ENCODE peak calls at places on chromosomes 16 and 17, in six cellular contexts. O, M, I, G, K and X are unnamed samples.

GRCh38 chr17:77721823-77722160 is 236.7 kb upstream of the TNRC6C start:
- DNase-seq in G (no peak), O (no peak), M (no peak), I (no peak), K (no peak), X (no peak)

GRCh38 chr17:82893779-82894178 is 54.0 kb upstream of the ZNF750 start:
- DNase-seq in K (no peak), O (no peak), G (no peak), M (no peak), I (no peak), X (no peak)

GRCh38 chr17:45293413-45294211 is 23.2 kb downstream of the MAP3K14 start:
- DNase-seq in M (peak), I (peak), G (no peak), K (peak), O (peak), X (no peak)

GRCh38 chr17:7886227-7887037 is 2.2 kb upstream of the CHD3 start:
- DNase-seq in I (no peak), O (no peak), M (peak), G (peak), K (peak), X (no peak)

GRCh38 chr17:44005865-44006580 is 1.6 kb downstream of the NAGS start:
- DNase-seq in M (no peak), G (no peak), I (no peak), O (peak), K (peak), X (no peak)

GRCh38 chr17:40354191-40355122 is 10.1 kb downstream of the GJD3 start:
- DNase-seq in K (no peak), G (no peak), O (peak), I (no peak), M (no peak), X (no peak)

GRCh38 chr17:74754832-74755231 is 6.4 kb downstream of the NHERF1 start:
- DNase-seq in G (no peak), O (no peak), I (no peak), M (no peak), K (no peak), X (no peak)

GRCh38 chr17:49508061-49508865 is 13.2 kb downstream of the NGFR start:
- DNase-seq in K (no peak), O (no peak), M (no peak), I (no peak), G (no peak), X (no peak)

GRCh38 chr16:50025544-50025931 is 513 bp downstream of the CNEP1R1 start:
- DNase-seq in I (no peak), M (no peak), O (no peak), K (no peak), G (peak), X (no peak)

GRCh38 chr16:88742896-88743605 is 36.7 kb downstream of the CTU2 start:
- DNase-seq in I (no peak), M (no peak), K (no peak), G (no peak), O (no peak), X (no peak)

GRCh38 chr16:51391798-51392511 is 240.9 kb upstream of the SALL1 start:
- DNase-seq in M (no peak), K (no peak), G (no peak), I (no peak), O (no peak), X (peak)

GRCh38 chr16:35795361-35796029 is 2336.1 kb downstream of the TP53TG3F start:
- DNase-seq in G (no peak), K (no peak), M (no peak), I (no peak), O (no peak), X (no peak)

GRCh38 chr16:89491238-89491869 is 993 bp upstream of the ANKRD11 start:
- DNase-seq in O (no peak), I (no peak), K (no peak), G (no peak), M (no peak), X (no peak)

GRCh38 chr17:10420811-10421210 is 939 bp downstream of the MYH8 start:
- DNase-seq in I (no peak), G (no peak), O (no peak), K (no peak), M (no peak), X (no peak)

GRCh38 chr16:86143666-86144065 is 244.7 kb downstream of the IRF8 start:
- DNase-seq in K (no peak), I (no peak), M (no peak), G (no peak), O (no peak), X (no peak)

GRCh38 chr17:77145635-77146632 is 5.2 kb downstream of the SEC14L1 start:
- DNase-seq in G (no peak), O (peak), M (peak), K (peak), I (peak), X (no peak)

DNA sequence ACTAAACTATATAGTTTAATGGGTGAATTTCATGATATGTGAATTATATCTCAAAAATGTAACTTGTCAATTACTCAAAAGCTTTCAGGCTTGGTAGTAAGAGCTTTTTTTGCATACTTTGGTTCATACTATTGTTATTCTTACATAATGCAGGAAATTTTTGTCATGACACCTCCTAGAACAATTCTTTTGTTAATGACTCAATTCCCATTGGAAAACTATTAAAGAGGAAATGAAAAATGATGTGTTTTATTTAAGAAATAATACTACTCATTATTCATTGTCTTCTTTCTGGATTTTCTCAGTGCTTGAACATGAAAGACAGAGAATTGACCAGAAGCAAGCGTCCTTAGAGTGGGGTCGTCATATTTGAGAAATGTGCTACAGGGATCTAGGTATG is 196.4 kb upstream of the KCNJ16 start:
- DNase-seq in K (no peak), I (no peak), O (no peak), M (no peak), G (no peak), X (no peak)
- H3K27ac ChIP-seq in K (no peak), I (no peak), O (no peak), M (no peak), G (no peak), X (no peak)

DNA sequence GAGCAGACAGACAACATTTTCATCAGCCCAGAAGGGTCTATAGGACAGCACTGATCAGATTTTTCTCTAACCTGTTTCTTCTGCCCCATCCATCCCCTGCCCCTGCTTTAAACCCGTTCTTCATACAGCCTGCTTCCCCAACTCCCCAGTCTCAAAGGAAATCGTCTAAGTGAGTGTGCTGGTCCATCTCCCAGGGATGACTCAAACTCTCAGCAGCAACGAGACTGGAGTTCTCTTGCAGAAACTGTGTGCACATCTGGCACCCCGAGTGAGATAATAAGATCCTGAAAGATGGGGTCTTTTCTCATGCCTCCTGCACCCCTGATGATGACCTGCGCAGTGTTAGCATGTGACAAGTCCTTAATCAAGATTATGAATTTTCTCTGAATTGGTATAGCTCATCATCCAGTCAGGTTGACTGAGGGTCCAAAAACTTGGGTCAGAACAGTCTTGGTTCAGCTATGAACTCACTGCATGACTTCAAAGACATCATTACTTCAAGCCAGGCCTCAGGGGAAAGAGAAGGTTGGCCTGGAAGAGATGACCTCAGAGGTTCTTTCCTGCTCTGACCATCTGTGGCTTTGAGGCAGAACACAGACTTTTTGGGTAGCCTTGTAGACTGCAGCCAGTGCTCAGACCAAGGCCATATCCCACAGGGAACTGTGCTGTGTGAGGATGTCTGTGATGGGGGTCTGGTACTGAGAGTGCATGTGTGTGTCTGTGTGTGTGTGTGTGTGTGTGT is 117.9 kb downstream of the SPACA3 start:
- DNase-seq in G (no peak), M (no peak), I (no peak), O (no peak), K (no peak), X (no peak)
- H3K4me3 ChIP-seq in G (no peak), M (no peak), I (no peak), O (no peak), K (no peak), X (no peak)

DNA sequence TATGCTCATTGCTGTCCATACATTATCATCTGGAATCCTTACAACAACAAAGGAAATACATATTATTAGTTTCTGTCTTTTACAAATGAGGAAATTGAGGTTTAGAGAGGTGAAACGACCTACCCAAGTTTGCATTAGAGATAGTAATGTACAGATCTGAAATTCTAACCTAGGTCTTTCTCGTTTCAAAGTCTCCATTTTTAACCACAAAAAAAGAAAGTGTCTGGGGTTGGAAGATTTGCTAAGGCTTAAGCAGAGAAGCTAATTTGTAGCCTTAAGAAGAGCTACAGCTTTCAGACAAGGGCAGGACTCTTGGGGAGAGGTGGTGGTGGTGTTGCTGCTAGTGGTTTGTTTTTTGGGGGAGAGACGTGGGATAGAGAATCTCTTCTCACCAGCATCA is 19.2 kb downstream of the CIITA start:
- DNase-seq in I (no peak), M (no peak), K (no peak), O (no peak), G (no peak), X (no peak)
- H3K27ac ChIP-seq in I (no peak), M (no peak), K (no peak), O (peak), G (no peak), X (no peak)

GRCh38 chr16:3460121-3460520 is 16.6 kb downstream of the NAA60 start:
- DNase-seq in M (no peak), O (no peak), K (no peak), G (no peak), I (no peak), X (no peak)
- H3K4me3 ChIP-seq in M (peak), O (no peak), K (peak), G (peak), I (no peak), X (no peak)